ENCODE peak calls at places on chromosomes 6 and 20, in nine cellular contexts. M is mucosa of descending colon; E is dorsolateral prefrontal cortex; R is HCEC 1CT; J is HT-29; L is foreskin fibroblast; I is stimulated activated CD8-positive, alpha-beta memory T cell treated with anti-CD3 and anti-CD28 coated beads, Interleukin-7, amount 100 ng/mL, for 4 hours; A is iris pigment epithelial cell; N is left cardiac atrium. Z is an unnamed sample.

GRCh38 chr20:63968928-63969760 is 586 bp downstream of the ZNF512B start:
- DNase-seq in J (no peak), A (no peak), N (peak), I (no peak), R (no peak), E (no peak), M (peak), L (peak), Z (peak)

GRCh38 chr6:14373648-14374437 is 256.3 kb downstream of the CD83 start:
- DNase-seq in N (no peak), L (no peak), J (no peak), M (no peak), R (no peak), A (no peak), I (no peak), E (no peak), Z (no peak)

GRCh38 chr6:151339369-151339768 is 52.0 kb downstream of the ZBTB2 start:
- DNase-seq in J (no peak), M (no peak), A (no peak), L (no peak), N (no peak), E (no peak), R (no peak), I (no peak), Z (no peak)

GRCh38 chr6:154653385-154653784 is 79.8 kb upstream of the SCAF8 start:
- DNase-seq in I (no peak), M (no peak), E (no peak), L (peak), R (no peak), N (no peak), A (peak), J (no peak), Z (no peak)

GRCh38 chr20:49674383-49675352 is 39.0 kb downstream of the B4GALT5 start:
- DNase-seq in E (no peak), I (no peak), A (peak), R (peak), N (no peak), J (peak), M (no peak), L (peak), Z (no peak)

GRCh38 chr20:49894073-49894470 is 21.3 kb downstream of the SPATA2 start:
- DNase-seq in L (no peak), N (no peak), J (no peak), I (no peak), A (no peak), R (no peak), M (no peak), E (no peak), Z (no peak)

GRCh38 chr6:160520043-160520904 is 143.8 kb downstream of the LPA start:
- DNase-seq in L (peak), E (peak), R (peak), N (peak), I (peak), M (peak), J (no peak), A (peak), Z (peak)

GRCh38 chr20:3911956-3912355 is 22.8 kb downstream of the PANK2 start:
- DNase-seq in N (no peak), M (peak), L (no peak), I (no peak), R (no peak), A (no peak), J (no peak), E (no peak), Z (no peak)

GRCh38 chr6:158624684-158625682 is 19.6 kb downstream of the DYNLT1 start:
- DNase-seq in M (no peak), E (no peak), L (no peak), A (no peak), J (no peak), I (no peak), R (no peak), N (no peak), Z (no peak)

GRCh38 chr20:25227317-25227831 is 20.5 kb upstream of the PYGB start:
- DNase-seq in I (no peak), A (peak), N (peak), L (peak), E (peak), J (no peak), R (peak), M (peak), Z (no peak)

GRCh38 chr20:37275125-37275524 is 13.5 kb upstream of the GHRH start:
- DNase-seq in M (no peak), R (no peak), A (no peak), J (no peak), N (no peak), E (no peak), I (no peak), L (no peak), Z (no peak)

GRCh38 chr6:143822584-143823024 is 20.5 kb upstream of the LTV1 start:
- DNase-seq in M (no peak), L (no peak), E (no peak), I (no peak), N (no peak), A (peak), R (peak), J (no peak), Z (no peak)

GRCh38 chr20:49389854-49390253 is 92.6 kb downstream of the KCNB1 start:
- DNase-seq in M (no peak), J (no peak), L (no peak), I (no peak), N (no peak), E (no peak), R (no peak), A (no peak), Z (no peak)

GRCh38 chr6:163352011-163352685 is 62.4 kb upstream of the QKI start:
- DNase-seq in N (no peak), E (no peak), A (no peak), L (no peak), I (no peak), J (no peak), R (no peak), M (no peak), Z (no peak)

GRCh38 chr6:82954937-82955577 is 110.6 kb downstream of the UBE3D start:
- DNase-seq in R (peak), J (no peak), M (no peak), N (no peak), E (no peak), A (peak), L (peak), I (no peak), Z (no peak)

GRCh38 chr20:38119446-38119845 is 45.6 kb downstream of the TGM2 start:
- DNase-seq in J (no peak), M (no peak), R (no peak), A (no peak), I (no peak), N (no peak), E (no peak), L (no peak), Z (no peak)

GRCh38 chr6:49949062-49949461 is 14.9 kb downstream of the DEFB114 start:
- DNase-seq in J (no peak), I (no peak), A (no peak), E (no peak), N (no peak), R (no peak), L (no peak), M (no peak), Z (no peak)

GRCh38 chr6:50277774-50278173 is 228.0 kb upstream of the DEFB112 start:
- DNase-seq in A (no peak), N (no peak), L (no peak), J (no peak), M (no peak), R (no peak), I (no peak), E (no peak), Z (no peak)

GRCh38 chr6:135423649-135424128 is 73.9 kb downstream of the AHI1 start:
- DNase-seq in A (peak), E (no peak), I (no peak), R (peak), M (no peak), J (peak), N (no peak), L (peak), Z (no peak)